ENCODE peak calls at places on chromosomes 16 and 17, in eight cellular contexts. One of them, this sample, is unnamed.

GRCh38 chr16:73086108-73086507 is 38.2 kb upstream of the ZFHX3 start:
- DNase-seq in esophagus muscularis mucosa: no peak
- DNase-seq in ovary: no peak
- DNase-seq in stomach: no peak
- DNase-seq in erythroblast: no peak
- DNase-seq in prostate gland: no peak
- DNase-seq in A549: no peak
- DNase-seq in H1: no peak
- DNase-seq in this sample: no peak

GRCh38 chr16:57802635-57803412 is 533 bp upstream of the KIFC3 start:
- DNase-seq in esophagus muscularis mucosa: no peak
- DNase-seq in ovary: no peak
- DNase-seq in stomach: peak
- DNase-seq in erythroblast: no peak
- DNase-seq in prostate gland: no peak
- DNase-seq in A549: no peak
- DNase-seq in H1: peak
- DNase-seq in this sample: no peak

GRCh38 chr16:1078579-1079021 is 6.1 kb downstream of the SSTR5 start:
- DNase-seq in esophagus muscularis mucosa: no peak
- DNase-seq in ovary: no peak
- DNase-seq in stomach: peak
- DNase-seq in erythroblast: no peak
- DNase-seq in prostate gland: peak
- DNase-seq in A549: peak
- DNase-seq in H1: no peak
- DNase-seq in this sample: no peak

GRCh38 chr16:72066747-72067146 is 3.7 kb downstream of the HPR start:
- DNase-seq in esophagus muscularis mucosa: no peak
- DNase-seq in ovary: no peak
- DNase-seq in stomach: no peak
- DNase-seq in erythroblast: peak
- DNase-seq in prostate gland: no peak
- DNase-seq in A549: peak
- DNase-seq in H1: no peak
- DNase-seq in this sample: peak

GRCh38 chr17:1153795-1154546 is 25.8 kb downstream of the ABR start:
- DNase-seq in esophagus muscularis mucosa: no peak
- DNase-seq in ovary: peak
- DNase-seq in stomach: no peak
- DNase-seq in erythroblast: peak
- DNase-seq in prostate gland: no peak
- DNase-seq in A549: peak
- DNase-seq in H1: peak
- DNase-seq in this sample: no peak

GRCh38 chr17:55258578-55259135 is 6.1 kb upstream of the HLF start:
- DNase-seq in esophagus muscularis mucosa: no peak
- DNase-seq in ovary: no peak
- DNase-seq in stomach: no peak
- DNase-seq in erythroblast: no peak
- DNase-seq in prostate gland: no peak
- DNase-seq in A549: no peak
- DNase-seq in H1: no peak
- DNase-seq in this sample: no peak

GRCh38 chr16:48535831-48536599 is 74.0 kb downstream of the N4BP1 start:
- DNase-seq in esophagus muscularis mucosa: no peak
- DNase-seq in ovary: peak
- DNase-seq in stomach: no peak
- DNase-seq in erythroblast: no peak
- DNase-seq in prostate gland: peak
- DNase-seq in A549: no peak
- DNase-seq in H1: no peak
- DNase-seq in this sample: no peak

GRCh38 chr17:38735161-38735997 is 5.2 kb downstream of the CISD3 start:
- DNase-seq in esophagus muscularis mucosa: no peak
- DNase-seq in ovary: peak
- DNase-seq in stomach: peak
- DNase-seq in erythroblast: peak
- DNase-seq in prostate gland: no peak
- DNase-seq in A549: peak
- DNase-seq in H1: peak
- DNase-seq in this sample: no peak

GRCh38 chr17:36779550-36779949 is 157.7 kb upstream of the LHX1 start:
- DNase-seq in esophagus muscularis mucosa: no peak
- DNase-seq in ovary: no peak
- DNase-seq in stomach: no peak
- DNase-seq in erythroblast: no peak
- DNase-seq in prostate gland: no peak
- DNase-seq in A549: no peak
- DNase-seq in H1: no peak
- DNase-seq in this sample: no peak

GRCh38 chr16:23826528-23827244 is 9.1 kb upstream of the PRKCB start:
- DNase-seq in esophagus muscularis mucosa: no peak
- DNase-seq in ovary: no peak
- DNase-seq in stomach: no peak
- DNase-seq in erythroblast: peak
- DNase-seq in prostate gland: no peak
- DNase-seq in A549: no peak
- DNase-seq in H1: no peak
- DNase-seq in this sample: no peak

GRCh38 chr16:55494994-55495421 is 13.9 kb upstream of the LPCAT2 start:
- DNase-seq in esophagus muscularis mucosa: peak
- DNase-seq in ovary: peak
- DNase-seq in stomach: peak
- DNase-seq in erythroblast: peak
- DNase-seq in prostate gland: no peak
- DNase-seq in A549: no peak
- DNase-seq in H1: no peak
- DNase-seq in this sample: no peak

GRCh38 chr17:82593590-82594087 is 54.6 kb downstream of the WDR45B start:
- DNase-seq in esophagus muscularis mucosa: no peak
- DNase-seq in ovary: no peak
- DNase-seq in stomach: no peak
- DNase-seq in erythroblast: no peak
- DNase-seq in prostate gland: no peak
- DNase-seq in A549: no peak
- DNase-seq in H1: no peak
- DNase-seq in this sample: no peak

GRCh38 chr16:84699147-84699711 is 571 bp upstream of the USP10 start:
- DNase-seq in esophagus muscularis mucosa: no peak
- DNase-seq in ovary: no peak
- DNase-seq in stomach: no peak
- DNase-seq in erythroblast: peak
- DNase-seq in prostate gland: no peak
- DNase-seq in A549: peak
- DNase-seq in H1: no peak
- DNase-seq in this sample: no peak

GRCh38 chr17:37133131-37133530 is 184.4 kb downstream of the AATF start:
- DNase-seq in esophagus muscularis mucosa: no peak
- DNase-seq in ovary: no peak
- DNase-seq in stomach: no peak
- DNase-seq in erythroblast: no peak
- DNase-seq in prostate gland: no peak
- DNase-seq in A549: no peak
- DNase-seq in H1: no peak
- DNase-seq in this sample: no peak

GRCh38 chr16:11095935-11096334 is 151.6 kb downstream of the CLEC16A start:
- DNase-seq in esophagus muscularis mucosa: no peak
- DNase-seq in ovary: no peak
- DNase-seq in stomach: no peak
- DNase-seq in erythroblast: no peak
- DNase-seq in prostate gland: no peak
- DNase-seq in A549: no peak
- DNase-seq in H1: no peak
- DNase-seq in this sample: no peak

GRCh38 chr16:26204138-26204537 is 512.4 kb downstream of the HS3ST4 start:
- DNase-seq in esophagus muscularis mucosa: no peak
- DNase-seq in ovary: no peak
- DNase-seq in stomach: no peak
- DNase-seq in erythroblast: no peak
- DNase-seq in prostate gland: no peak
- DNase-seq in A549: no peak
- DNase-seq in H1: no peak
- DNase-seq in this sample: no peak

GRCh38 chr16:27273670-27274522 is 5.3 kb upstream of the NSMCE1 start:
- DNase-seq in esophagus muscularis mucosa: peak
- DNase-seq in ovary: no peak
- DNase-seq in stomach: no peak
- DNase-seq in erythroblast: no peak
- DNase-seq in prostate gland: no peak
- DNase-seq in A549: peak
- DNase-seq in H1: peak
- DNase-seq in this sample: peak

GRCh38 chr17:47660064-47660492 is 10.4 kb downstream of the KPNB1 start:
- DNase-seq in esophagus muscularis mucosa: no peak
- DNase-seq in ovary: no peak
- DNase-seq in stomach: no peak
- DNase-seq in erythroblast: no peak
- DNase-seq in prostate gland: no peak
- DNase-seq in A549: no peak
- DNase-seq in H1: no peak
- DNase-seq in this sample: no peak

GRCh38 chr16:2595376-2596200 is 57.8 kb downstream of the PDPK1 start:
- DNase-seq in esophagus muscularis mucosa: no peak
- DNase-seq in ovary: no peak
- DNase-seq in stomach: no peak
- DNase-seq in erythroblast: no peak
- DNase-seq in prostate gland: no peak
- DNase-seq in A549: no peak
- DNase-seq in H1: no peak
- DNase-seq in this sample: no peak

GRCh38 chr17:47193931-47194481 is 4.9 kb upstream of the CDC27 start:
- DNase-seq in esophagus muscularis mucosa: no peak
- DNase-seq in ovary: no peak
- DNase-seq in stomach: no peak
- DNase-seq in erythroblast: peak
- DNase-seq in prostate gland: no peak
- DNase-seq in A549: no peak
- DNase-seq in H1: no peak
- DNase-seq in this sample: no peak

DNA sequence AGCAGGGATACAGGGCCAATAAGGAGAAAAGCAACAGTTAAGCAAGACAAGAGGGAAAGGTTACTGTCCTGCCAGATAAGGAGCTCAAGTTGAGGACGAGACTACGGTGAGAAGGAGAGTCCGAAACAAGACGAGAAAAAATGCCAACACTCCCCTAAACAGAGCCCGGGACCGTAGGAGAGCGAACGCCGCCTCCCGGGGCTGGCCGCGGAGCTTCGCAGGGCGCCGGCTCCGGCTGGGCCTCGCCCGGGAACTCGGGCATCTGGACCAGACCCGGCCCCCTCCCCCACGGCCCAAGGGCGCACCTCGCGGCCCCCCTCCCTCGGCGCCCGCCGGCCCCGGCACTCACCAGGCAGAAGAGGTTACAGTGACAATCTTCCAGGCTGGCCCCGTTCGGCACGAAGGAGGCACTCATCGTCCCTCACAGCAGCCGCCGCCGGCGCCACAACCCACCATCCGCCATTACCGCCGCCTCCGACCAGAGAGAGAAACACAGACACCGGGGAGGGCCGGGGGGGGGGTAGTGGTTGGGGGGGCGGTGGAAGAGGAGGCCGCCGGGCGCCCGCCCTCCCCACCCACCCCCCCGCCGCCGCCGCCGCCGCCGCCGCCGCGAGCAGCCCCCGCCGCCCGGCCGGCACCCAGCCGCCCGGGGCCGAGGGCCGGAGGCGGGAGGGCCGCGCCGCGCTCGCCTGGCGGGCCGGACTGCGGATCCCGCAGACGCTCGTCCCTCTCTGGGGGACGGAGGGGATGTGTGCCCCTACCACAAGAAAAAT is at the start of gene MED13:
- DNase-seq in esophagus muscularis mucosa: peak
- DNase-seq in ovary: peak
- DNase-seq in stomach: peak
- DNase-seq in erythroblast: peak
- DNase-seq in prostate gland: peak
- DNase-seq in A549: peak
- DNase-seq in H1: peak
- DNase-seq in this sample: no peak
- TF ChIP-seq POLR2A in esophagus muscularis mucosa: no peak
- TF ChIP-seq POLR2A in ovary: no peak
- TF ChIP-seq POLR2A in stomach: no peak
- TF ChIP-seq POLR2A in erythroblast: no peak
- TF ChIP-seq POLR2A in prostate gland: no peak
- TF ChIP-seq POLR2A in A549: no peak
- TF ChIP-seq POLR2A in H1: no peak
- TF ChIP-seq POLR2A in this sample: no peak

GRCh38 chr16:30063893-30064745 is 1.4 kb upstream of the ALDOA start:
- DNase-seq in esophagus muscularis mucosa: peak
- DNase-seq in ovary: peak
- DNase-seq in stomach: peak
- DNase-seq in erythroblast: peak
- DNase-seq in prostate gland: peak
- DNase-seq in A549: peak
- DNase-seq in H1: peak
- DNase-seq in this sample: no peak
- TF ChIP-seq POLR2A in esophagus muscularis mucosa: peak
- TF ChIP-seq POLR2A in ovary: peak
- TF ChIP-seq POLR2A in stomach: no peak
- TF ChIP-seq POLR2A in erythroblast: peak
- TF ChIP-seq POLR2A in prostate gland: peak
- TF ChIP-seq POLR2A in A549: no peak
- TF ChIP-seq POLR2A in H1: no peak
- TF ChIP-seq POLR2A in this sample: no peak

GRCh38 chr17:73192219-73192893 is 499 bp upstream of the COG1 start:
- DNase-seq in esophagus muscularis mucosa: no peak
- DNase-seq in ovary: peak
- DNase-seq in stomach: peak
- DNase-seq in erythroblast: peak
- DNase-seq in prostate gland: peak
- DNase-seq in A549: peak
- DNase-seq in H1: peak
- DNase-seq in this sample: peak
- TF ChIP-seq POLR2A in esophagus muscularis mucosa: no peak
- TF ChIP-seq POLR2A in ovary: no peak
- TF ChIP-seq POLR2A in stomach: no peak
- TF ChIP-seq POLR2A in erythroblast: peak
- TF ChIP-seq POLR2A in prostate gland: peak
- TF ChIP-seq POLR2A in A549: peak
- TF ChIP-seq POLR2A in H1: peak
- TF ChIP-seq POLR2A in this sample: peak

DNA sequence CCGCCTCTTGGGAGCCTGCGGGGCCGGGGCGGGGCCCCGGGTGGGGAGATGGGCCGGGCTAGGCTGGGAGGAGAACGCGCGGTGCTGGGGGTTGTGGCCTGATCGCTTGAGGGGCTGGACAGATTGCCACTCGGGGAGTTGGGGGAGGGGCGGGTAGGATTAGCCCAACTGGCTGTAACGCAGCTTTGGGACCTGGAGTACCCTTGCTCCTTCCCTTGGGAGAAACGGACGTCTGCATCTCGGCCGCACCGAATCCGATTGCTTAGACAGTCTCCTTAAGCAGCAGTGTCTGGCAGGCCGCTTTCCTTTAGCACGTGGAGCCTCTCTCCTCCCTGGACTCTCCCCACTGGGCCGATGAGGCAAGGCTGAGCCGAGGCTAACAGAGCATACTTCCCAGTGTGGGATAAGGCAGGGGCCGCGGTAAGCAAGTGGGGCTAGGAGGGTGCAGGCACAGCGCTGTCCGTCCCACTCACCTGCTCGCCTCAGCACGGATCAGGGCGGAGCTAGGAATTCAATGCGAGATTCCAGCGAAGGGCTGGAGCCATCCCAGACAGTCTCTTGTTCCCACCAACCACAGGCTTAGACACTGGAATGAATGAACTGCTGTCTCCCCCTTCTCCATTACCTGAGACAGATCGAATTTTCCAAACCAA is 540 bp upstream of the ACLY start:
- DNase-seq in esophagus muscularis mucosa: no peak
- DNase-seq in ovary: no peak
- DNase-seq in stomach: no peak
- DNase-seq in erythroblast: no peak
- DNase-seq in prostate gland: peak
- DNase-seq in A549: peak
- DNase-seq in H1: peak
- DNase-seq in this sample: peak
- TF ChIP-seq POLR2A in esophagus muscularis mucosa: no peak
- TF ChIP-seq POLR2A in ovary: no peak
- TF ChIP-seq POLR2A in stomach: no peak
- TF ChIP-seq POLR2A in erythroblast: no peak
- TF ChIP-seq POLR2A in prostate gland: no peak
- TF ChIP-seq POLR2A in A549: no peak
- TF ChIP-seq POLR2A in H1: no peak
- TF ChIP-seq POLR2A in this sample: no peak